ENCODE peak calls at places on chromosomes 11 and 22, in six cellular contexts. O is activated CD8-positive, alpha-beta T cell treated with anti-CD3 and anti-CD28 coated beads for 36 hours; S is CD8-positive, alpha-beta T cell; X is DMS153; V is neural crest cell; A is NCI-H1417. C is an unnamed sample.

GRCh38 chr11:9176136-9176535 is 84.7 kb upstream of the SCUBE2 start:
- DNase-seq in V (no peak), O (no peak), S (no peak), X (no peak), A (no peak), C (no peak)

GRCh38 chr22:31850135-31850534 is 94.2 kb upstream of the YWHAH start:
- DNase-seq in S (no peak), V (no peak), A (no peak), X (no peak), O (no peak), C (no peak)

GRCh38 chr11:113477321-113477720 is 2.1 kb upstream of the DRD2 start:
- DNase-seq in O (no peak), X (peak; percentile 61), S (no peak), A (peak; percentile 86), V (no peak), C (peak; percentile 61)

GRCh38 chr11:69320756-69321741 is 27.1 kb downstream of the MYEOV start:
- DNase-seq in A (no peak), X (no peak), S (no peak), O (no peak), V (no peak), C (no peak)

GRCh38 chr22:17549655-17550054 is 13.6 kb upstream of the SLC25A18 start:
- DNase-seq in S (no peak), O (no peak), X (no peak), A (no peak), V (no peak), C (no peak)

GRCh38 chr11:128766687-128767086 is 72.8 kb downstream of the FLI1 start:
- DNase-seq in S (no peak), A (no peak), O (no peak), X (no peak), V (no peak), C (peak; percentile 49)

GRCh38 chr22:20438066-20438677 is 547 bp upstream of the SCARF2 start:
- DNase-seq in S (no peak), O (no peak), X (no peak), V (no peak), A (no peak), C (no peak)

GRCh38 chr11:127136438-127136837 is 135.9 kb upstream of the KIRREL3 start:
- DNase-seq in V (no peak), O (no peak), X (no peak), S (no peak), A (no peak), C (no peak)

GRCh38 chr11:57588038-57588710 is 9.3 kb upstream of the SERPING1 start:
- DNase-seq in O (no peak), A (no peak), X (no peak), V (no peak), S (no peak), C (no peak)

GRCh38 chr11:131671764-131672163 is 301.3 kb downstream of the NTM start:
- DNase-seq in S (no peak), A (no peak), X (no peak), V (no peak), O (no peak), C (no peak)

GRCh38 chr11:62958547-62959071 is 26.2 kb downstream of the SLC22A6 start:
- DNase-seq in X (peak; percentile 9), S (no peak), A (peak; percentile 20), V (no peak), O (no peak), C (no peak)

GRCh38 chr22:34776827-34777226 is 289.1 kb upstream of the ISX start:
- DNase-seq in A (no peak), X (no peak), V (no peak), O (no peak), S (no peak), C (no peak)

GRCh38 chr11:128946646-128947045 is 4.0 kb upstream of the TP53AIP1 start:
- DNase-seq in X (no peak), O (no peak), S (no peak), V (no peak), A (no peak), C (no peak)

GRCh38 chr11:11988099-11988651 is 20.3 kb downstream of the DKK3 start:
- DNase-seq in A (no peak), X (no peak), O (no peak), V (no peak), S (no peak), C (no peak)